ENCODE peak calls at places on chromosomes 13 and 19, in four cellular contexts. P, M, J and Z are unnamed samples.
A peak's percentile ranks its signal among the peaks of the same experiment; 100 is the strongest.

GRCh38 chr19:16366433-16367268 is 42.0 kb downstream of the KLF2 start:
- DNase-seq in J (no peak), M (no peak), P (no peak), Z (no peak)

GRCh38 chr13:31160857-31161582 is 684 bp downstream of the HSPH1 start:
- DNase-seq in P (peak; percentile 75), M (peak; percentile 74), J (peak; percentile 68), Z (no peak)

GRCh38 chr13:37295046-37295445 is 189.6 kb upstream of the CSNK1A1L start:
- DNase-seq in J (no peak), P (no peak), M (no peak), Z (no peak)

GRCh38 chr19:19134687-19135158 is 3.6 kb downstream of the TMEM161A start:
- DNase-seq in M (no peak), J (peak; percentile 90), P (no peak), Z (no peak)

GRCh38 chr13:45325806-45326205 is 15.2 kb downstream of the TPT1 start:
- DNase-seq in J (no peak), M (peak; percentile 86), P (peak; percentile 97), Z (no peak)

GRCh38 chr13:24683370-24683769 is 3.2 kb downstream of the ATP12A start:
- DNase-seq in M (no peak), P (no peak), J (no peak), Z (no peak)

GRCh38 chr19:34480971-34481821 is at the start of gene WTIP:
- DNase-seq in M (peak; percentile 82), P (peak; percentile 88), J (no peak), Z (peak; percentile 21)

GRCh38 chr19:19260417-19260816 is 12.7 kb downstream of the TM6SF2 start:
- DNase-seq in J (no peak), P (no peak), M (no peak), Z (no peak)

GRCh38 chr13:45409993-45410392 is 8.2 kb downstream of the SLC25A30 start:
- DNase-seq in J (no peak), P (no peak), M (no peak), Z (no peak)

GRCh38 chr13:51946163-51946669 is 65.0 kb downstream of the ATP7B start:
- DNase-seq in M (no peak), P (no peak), J (no peak), Z (no peak)

GRCh38 chr13:101065314-101065713 is 351.0 kb downstream of the NALCN start:
- DNase-seq in J (no peak), P (no peak), M (no peak), Z (no peak)

GRCh38 chr13:110923777-110924638 is 9.1 kb upstream of the ANKRD10 start:
- DNase-seq in J (no peak), P (no peak), M (no peak), Z (no peak)

GRCh38 chr19:17966497-17967257 is at the start of gene KCNN1:
- DNase-seq in P (no peak), M (no peak), J (no peak), Z (no peak)

GRCh38 chr19:17645339-17645963 is 42.7 kb downstream of the UNC13A start:
- DNase-seq in P (no peak), J (no peak), M (no peak), Z (no peak)

GRCh38 chr19:49987159-49987698 is 26.3 kb upstream of the SIGLEC11 start:
- DNase-seq in M (peak; percentile 89), P (peak; percentile 90), J (peak; percentile 92), Z (peak; percentile 54)

GRCh38 chr19:7554990-7555864 is 19.7 kb downstream of the PNPLA6 start:
- DNase-seq in M (no peak), J (peak; percentile 41), P (no peak), Z (no peak)

GRCh38 chr19:41774515-41774980 is 19.2 kb downstream of the CEACAM6 start:
- DNase-seq in J (no peak), M (no peak), P (no peak), Z (peak; percentile 63)

GRCh38 chr19:1042689-1043511 is 3.0 kb downstream of the ABCA7 start:
- DNase-seq in J (peak; percentile 48), M (no peak), P (no peak), Z (no peak)

GRCh38 chr19:51094696-51095279 is 12.1 kb upstream of the KLK14 start:
- DNase-seq in M (peak; percentile 16), P (no peak), J (peak; percentile 56), Z (no peak)

GRCh38 chr13:48583859-48584311 is 51.0 kb upstream of the RCBTB2 start:
- DNase-seq in P (no peak), J (no peak), M (peak; percentile 64), Z (no peak)

GRCh38 chr13:97422118-97423054 is 11.6 kb upstream of the RAP2A start:
- DNase-seq in J (peak; percentile 55), P (no peak), M (no peak), Z (no peak)

GRCh38 chr13:110506859-110507566 is 54.5 kb downstream of the RAB20 start:
- DNase-seq in P (peak; percentile 10), M (peak; percentile 18), J (peak; percentile 90), Z (no peak)

GRCh38 chr13:22596157-22596863 is 584.5 kb upstream of the SGCG start:
- DNase-seq in M (no peak), P (no peak), J (no peak), Z (no peak)

GRCh38 chr19:58477871-58478270 is 1.7 kb downstream of the ZNF446 start:
- DNase-seq in P (no peak), J (no peak), M (no peak), Z (no peak)

GRCh38 chr19:54541712-54542111 is 31.9 kb upstream of the LILRA2 start:
- DNase-seq in J (no peak), P (no peak), M (no peak), Z (no peak)

GRCh38 chr13:27172495-27172842 is 858 bp upstream of the USP12 start:
- DNase-seq in P (peak; percentile 63), M (no peak), J (peak; percentile 40), Z (no peak)

GRCh38 chr13:36157475-36157874 is 26.3 kb upstream of the DCLK1 start:
- DNase-seq in P (no peak), J (no peak), M (no peak), Z (no peak)

DNA sequence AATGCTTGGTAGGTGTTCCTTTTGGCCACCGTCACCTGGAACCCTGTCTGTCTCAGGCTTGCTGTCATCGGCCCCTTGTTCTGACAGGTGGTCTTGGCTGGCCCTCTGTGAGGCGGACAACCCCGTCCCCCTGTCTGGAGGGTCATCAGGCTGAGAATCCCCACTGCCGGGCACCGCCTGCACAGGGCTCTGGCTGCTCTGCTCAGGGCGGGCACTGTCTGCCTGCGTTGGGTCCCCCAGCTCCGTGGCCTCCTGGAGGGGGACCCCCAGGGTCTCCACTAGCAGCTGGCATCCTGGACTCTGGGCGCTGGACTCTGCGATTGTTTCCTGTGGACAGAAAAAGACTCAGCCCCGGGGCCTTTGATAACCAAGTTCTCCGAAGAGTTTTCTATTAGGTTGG is 13.2 kb downstream of the NANOS3 start:
- DNase-seq in M (no peak), P (no peak), J (no peak), Z (no peak)
- H3K9me1 ChIP-seq in M (no peaks in the 10 kb centered on the region), P (no peaks in the 10 kb centered on the region), J (no peaks in the 10 kb centered on the region), Z (no peaks in the 10 kb centered on the region)

GRCh38 chr13:28463481-28463880 is 31.4 kb downstream of the FLT1 start:
- DNase-seq in P (peak; percentile 27), J (no peak), M (peak; percentile 78), Z (no peak)
- H3K9me1 ChIP-seq in P (peaks cover 8% of the 10 kb centered on the region), J (no peaks in the 10 kb centered on the region), M (no peaks in the 10 kb centered on the region), Z (no peaks in the 10 kb centered on the region)

GRCh38 chr19:10685210-10685609 is 16.0 kb upstream of the QTRT1 start:
- DNase-seq in M (no peak), J (no peak), P (no peak), Z (no peak)
- H3K9me1 ChIP-seq in M (no peaks in the 10 kb centered on the region), J (no peaks in the 10 kb centered on the region), P (no peaks in the 10 kb centered on the region), Z (no peaks in the 10 kb centered on the region)

GRCh38 chr19:38430931-38431330 is 2.6 kb upstream of the RYR1 start:
- DNase-seq in P (no peak), J (no peak), M (no peak), Z (no peak)
- H3K9me1 ChIP-seq in P (no peaks in the 10 kb centered on the region), J (no peaks in the 10 kb centered on the region), M (no peaks in the 10 kb centered on the region), Z (no peaks in the 10 kb centered on the region)

GRCh38 chr19:38422405-38422804 is 3.6 kb downstream of the RASGRP4 start:
- DNase-seq in P (no peak), M (no peak), J (no peak), Z (no peak)

GRCh38 chr19:38421856-38422255 is 4.2 kb downstream of the RASGRP4 start:
- DNase-seq in M (no peak), J (no peak), P (no peak), Z (no peak)

GRCh38 chr19:38425222-38425809 is 703 bp downstream of the RASGRP4 start:
- DNase-seq in J (no peak), P (no peak), M (no peak), Z (no peak)

GRCh38 chr19:38425810-38426466 is at the start of gene RASGRP4:
- DNase-seq in P (no peak), M (no peak), J (peak; percentile 81), Z (no peak)

DNA sequence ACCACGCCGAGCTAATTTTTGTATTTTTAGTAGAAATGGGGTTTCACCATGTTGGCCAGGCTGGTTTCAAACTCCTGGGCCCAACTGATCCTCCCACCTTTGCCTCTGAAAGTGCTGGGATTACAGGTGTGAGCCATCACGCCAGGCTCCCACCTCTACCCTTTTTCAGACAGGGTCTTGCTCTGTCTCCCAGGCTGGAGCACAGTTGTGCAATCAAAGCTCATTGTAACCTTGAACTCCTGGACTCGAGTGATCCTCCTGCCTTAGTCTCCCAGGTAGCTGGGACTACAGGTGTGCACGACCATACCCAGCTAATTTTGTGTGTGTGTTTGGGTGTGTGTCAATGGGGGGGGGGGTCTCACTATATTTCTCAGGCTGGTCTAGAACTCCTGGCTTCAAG is 1.7 kb downstream of the RASGRP4 start:
- DNase-seq in J (no peak), P (no peak), M (no peak), Z (no peak)
- H3K9me1 ChIP-seq in J (no peaks in the 10 kb centered on the region), P (no peaks in the 10 kb centered on the region), M (no peaks in the 10 kb centered on the region), Z (no peaks in the 10 kb centered on the region)

GRCh38 chr19:31066385-31066784 is 282.9 kb downstream of the TSHZ3 start:
- DNase-seq in J (no peak), M (no peak), P (peak; percentile 78), Z (peak; percentile 38)
- H3K9me1 ChIP-seq in J (no peaks in the 10 kb centered on the region), M (no peaks in the 10 kb centered on the region), P (no peaks in the 10 kb centered on the region), Z (peaks cover 2% of the 10 kb centered on the region)

GRCh38 chr13:60169239-60170031 is 5.7 kb upstream of the DIAPH3 start:
- DNase-seq in P (no peak), M (no peak), J (no peak), Z (no peak)
- H3K9me1 ChIP-seq in P (no peaks in the 10 kb centered on the region), M (no peaks in the 10 kb centered on the region), J (no peaks in the 10 kb centered on the region), Z (no peaks in the 10 kb centered on the region)

DNA sequence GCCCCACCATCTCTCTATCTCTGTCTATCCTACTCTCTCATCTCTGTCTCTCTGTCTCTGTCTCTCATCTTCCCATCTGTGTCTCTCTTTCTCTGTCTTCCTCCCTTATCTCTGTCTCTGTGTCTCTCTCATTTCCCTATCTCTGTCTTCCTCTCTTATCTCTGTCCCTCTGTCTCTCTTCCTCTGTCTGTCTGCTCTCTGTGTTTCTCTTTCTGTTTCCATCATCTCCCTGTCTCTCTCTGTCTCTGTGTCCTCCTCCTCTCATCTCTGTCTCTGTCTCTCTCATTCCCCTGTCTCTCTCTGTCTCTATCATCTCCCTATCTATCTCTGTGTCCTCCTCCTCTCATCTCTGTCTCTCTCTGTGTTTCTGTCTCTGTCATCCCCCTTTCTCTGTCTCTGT is 1.6 kb upstream of the EBI3 start:
- DNase-seq in J (no peak), M (no peak), P (no peak), Z (no peak)
- H3K9me1 ChIP-seq in J (no peaks in the 10 kb centered on the region), M (no peaks in the 10 kb centered on the region), P (no peaks in the 10 kb centered on the region), Z (no peaks in the 10 kb centered on the region)